ENCODE peak calls at places on chromosomes 7 and 10, in seven cellular contexts. One of them, this sample, is unnamed.

GRCh38 chr10:21285742-21286311 is 239.7 kb downstream of the SKIDA1 start:
- DNase-seq in posterior cingulate gyrus: no peak
- DNase-seq in Calu3: no peak
- DNase-seq in NCI-H510A treated with DMSO at 0.1 percent for 48 hours: no peak
- DNase-seq in activated CD4-positive, alpha-beta T cell treated with anti-CD3 and anti-CD28 coated beads for 24 hours: no peak
- DNase-seq in HFF-Myc: no peak
- DNase-seq in AG04449: no peak
- DNase-seq in this sample: no peak

GRCh38 chr7:127393370-127394058 is 1.0 kb upstream of the ZNF800 start:
- DNase-seq in Calu3: no peak
- DNase-seq in HFF-Myc: no peak
- DNase-seq in activated CD4-positive, alpha-beta T cell treated with anti-CD3 and anti-CD28 coated beads for 24 hours: no peak
- DNase-seq in posterior cingulate gyrus: no peak
- DNase-seq in AG04449: no peak
- DNase-seq in NCI-H510A treated with DMSO at 0.1 percent for 48 hours: peak
- DNase-seq in this sample: no peak

GRCh38 chr10:17273403-17273802 is 45.4 kb downstream of the VIM start:
- DNase-seq in posterior cingulate gyrus: no peak
- DNase-seq in NCI-H510A treated with DMSO at 0.1 percent for 48 hours: no peak
- DNase-seq in activated CD4-positive, alpha-beta T cell treated with anti-CD3 and anti-CD28 coated beads for 24 hours: no peak
- DNase-seq in HFF-Myc: peak
- DNase-seq in AG04449: peak
- DNase-seq in Calu3: peak
- DNase-seq in this sample: no peak

GRCh38 chr7:55156919-55157318 is 138.1 kb downstream of the EGFR start:
- DNase-seq in Calu3: no peak
- DNase-seq in NCI-H510A treated with DMSO at 0.1 percent for 48 hours: no peak
- DNase-seq in posterior cingulate gyrus: no peak
- DNase-seq in AG04449: no peak
- DNase-seq in activated CD4-positive, alpha-beta T cell treated with anti-CD3 and anti-CD28 coated beads for 24 hours: no peak
- DNase-seq in HFF-Myc: no peak
- DNase-seq in this sample: no peak

GRCh38 chr10:56269181-56269580 is 91.9 kb downstream of the ZWINT start:
- DNase-seq in HFF-Myc: no peak
- DNase-seq in NCI-H510A treated with DMSO at 0.1 percent for 48 hours: no peak
- DNase-seq in activated CD4-positive, alpha-beta T cell treated with anti-CD3 and anti-CD28 coated beads for 24 hours: no peak
- DNase-seq in posterior cingulate gyrus: no peak
- DNase-seq in AG04449: no peak
- DNase-seq in Calu3: no peak
- DNase-seq in this sample: no peak

GRCh38 chr10:28186887-28187578 is 115.8 kb downstream of the MPP7 start:
- DNase-seq in AG04449: no peak
- DNase-seq in activated CD4-positive, alpha-beta T cell treated with anti-CD3 and anti-CD28 coated beads for 24 hours: no peak
- DNase-seq in posterior cingulate gyrus: no peak
- DNase-seq in HFF-Myc: no peak
- DNase-seq in NCI-H510A treated with DMSO at 0.1 percent for 48 hours: no peak
- DNase-seq in Calu3: no peak
- DNase-seq in this sample: no peak

GRCh38 chr10:14302035-14302434 is 28.7 kb downstream of the FRMD4A start:
- DNase-seq in AG04449: no peak
- DNase-seq in activated CD4-positive, alpha-beta T cell treated with anti-CD3 and anti-CD28 coated beads for 24 hours: no peak
- DNase-seq in Calu3: no peak
- DNase-seq in NCI-H510A treated with DMSO at 0.1 percent for 48 hours: no peak
- DNase-seq in posterior cingulate gyrus: no peak
- DNase-seq in HFF-Myc: no peak
- DNase-seq in this sample: no peak

GRCh38 chr7:116532102-116532501 is 7.3 kb downstream of the CAV1 start:
- DNase-seq in HFF-Myc: no peak
- DNase-seq in posterior cingulate gyrus: no peak
- DNase-seq in NCI-H510A treated with DMSO at 0.1 percent for 48 hours: no peak
- DNase-seq in Calu3: no peak
- DNase-seq in activated CD4-positive, alpha-beta T cell treated with anti-CD3 and anti-CD28 coated beads for 24 hours: no peak
- DNase-seq in AG04449: no peak
- DNase-seq in this sample: no peak

GRCh38 chr10:17075510-17075909 is 54.1 kb downstream of the CUBN start:
- DNase-seq in activated CD4-positive, alpha-beta T cell treated with anti-CD3 and anti-CD28 coated beads for 24 hours: no peak
- DNase-seq in NCI-H510A treated with DMSO at 0.1 percent for 48 hours: no peak
- DNase-seq in posterior cingulate gyrus: no peak
- DNase-seq in Calu3: peak
- DNase-seq in AG04449: peak
- DNase-seq in HFF-Myc: peak
- DNase-seq in this sample: peak

GRCh38 chr10:71644307-71645180 is 75.0 kb downstream of the C10orf105 start:
- DNase-seq in posterior cingulate gyrus: no peak
- DNase-seq in activated CD4-positive, alpha-beta T cell treated with anti-CD3 and anti-CD28 coated beads for 24 hours: no peak
- DNase-seq in AG04449: no peak
- DNase-seq in Calu3: no peak
- DNase-seq in NCI-H510A treated with DMSO at 0.1 percent for 48 hours: no peak
- DNase-seq in HFF-Myc: no peak
- DNase-seq in this sample: no peak

GRCh38 chr7:26101471-26102151 is 50.4 kb upstream of the NFE2L3 start:
- DNase-seq in Calu3: no peak
- DNase-seq in posterior cingulate gyrus: no peak
- DNase-seq in HFF-Myc: no peak
- DNase-seq in AG04449: no peak
- DNase-seq in activated CD4-positive, alpha-beta T cell treated with anti-CD3 and anti-CD28 coated beads for 24 hours: no peak
- DNase-seq in NCI-H510A treated with DMSO at 0.1 percent for 48 hours: no peak
- DNase-seq in this sample: no peak

GRCh38 chr7:65960351-65961074 is 21.5 kb downstream of the GUSB start:
- DNase-seq in HFF-Myc: no peak
- DNase-seq in NCI-H510A treated with DMSO at 0.1 percent for 48 hours: no peak
- DNase-seq in posterior cingulate gyrus: peak
- DNase-seq in Calu3: no peak
- DNase-seq in activated CD4-positive, alpha-beta T cell treated with anti-CD3 and anti-CD28 coated beads for 24 hours: no peak
- DNase-seq in AG04449: no peak
- DNase-seq in this sample: no peak

GRCh38 chr10:43942096-43942885 is 293.6 kb upstream of the ZNF32 start:
- DNase-seq in Calu3: no peak
- DNase-seq in NCI-H510A treated with DMSO at 0.1 percent for 48 hours: no peak
- DNase-seq in activated CD4-positive, alpha-beta T cell treated with anti-CD3 and anti-CD28 coated beads for 24 hours: no peak
- DNase-seq in AG04449: no peak
- DNase-seq in posterior cingulate gyrus: no peak
- DNase-seq in HFF-Myc: no peak
- DNase-seq in this sample: peak

GRCh38 chr7:30468791-30469190 is 9.8 kb downstream of the NOD1 start:
- DNase-seq in Calu3: no peak
- DNase-seq in posterior cingulate gyrus: no peak
- DNase-seq in NCI-H510A treated with DMSO at 0.1 percent for 48 hours: no peak
- DNase-seq in AG04449: no peak
- DNase-seq in activated CD4-positive, alpha-beta T cell treated with anti-CD3 and anti-CD28 coated beads for 24 hours: no peak
- DNase-seq in HFF-Myc: no peak
- DNase-seq in this sample: no peak

This sample was measured in AG09319.